ENCODE peak calls at places on chromosomes 3 and 15, in ten cellular contexts. One of them, this sample, is unnamed.

GRCh38 chr15:80467311-80467714 is 63.1 kb downstream of the ARNT2 start:
- DNase-seq in HS-5: no peak
- DNase-seq in GF-D8: no peak
- DNase-seq in HT-29: peak
- DNase-seq in IMR-90: no peak
- DNase-seq in AG20443: no peak
- DNase-seq in cardiac muscle cell: peak
- DNase-seq in LoVo: no peak
- DNase-seq in A549: no peak
- DNase-seq in activated naive CD4-positive, alpha-beta T cell: no peak
- DNase-seq in this sample: no peak

GRCh38 chr15:79427781-79428598 is 4.1 kb upstream of the MINAR1 start:
- DNase-seq in HS-5: no peak
- DNase-seq in GF-D8: no peak
- DNase-seq in HT-29: no peak
- DNase-seq in IMR-90: no peak
- DNase-seq in AG20443: no peak
- DNase-seq in cardiac muscle cell: no peak
- DNase-seq in LoVo: no peak
- DNase-seq in A549: no peak
- DNase-seq in activated naive CD4-positive, alpha-beta T cell: no peak
- DNase-seq in this sample: no peak

GRCh38 chr15:36284911-36285310 is 294.5 kb upstream of the CDIN1 start:
- DNase-seq in HS-5: no peak
- DNase-seq in GF-D8: no peak
- DNase-seq in HT-29: no peak
- DNase-seq in IMR-90: no peak
- DNase-seq in AG20443: peak
- DNase-seq in cardiac muscle cell: no peak
- DNase-seq in LoVo: no peak
- DNase-seq in A549: no peak
- DNase-seq in activated naive CD4-positive, alpha-beta T cell: no peak
- DNase-seq in this sample: no peak

GRCh38 chr3:189822726-189823125 is 191.5 kb downstream of the TP63 start:
- DNase-seq in HS-5: no peak
- DNase-seq in GF-D8: no peak
- DNase-seq in HT-29: no peak
- DNase-seq in IMR-90: no peak
- DNase-seq in AG20443: no peak
- DNase-seq in cardiac muscle cell: no peak
- DNase-seq in LoVo: no peak
- DNase-seq in A549: no peak
- DNase-seq in activated naive CD4-positive, alpha-beta T cell: no peak
- DNase-seq in this sample: no peak

GRCh38 chr15:69543681-69544080 is 91.1 kb downstream of the RPLP1 start:
- DNase-seq in HS-5: no peak
- DNase-seq in GF-D8: no peak
- DNase-seq in HT-29: no peak
- DNase-seq in IMR-90: no peak
- DNase-seq in AG20443: no peak
- DNase-seq in cardiac muscle cell: no peak
- DNase-seq in LoVo: no peak
- DNase-seq in A549: no peak
- DNase-seq in activated naive CD4-positive, alpha-beta T cell: no peak
- DNase-seq in this sample: no peak

GRCh38 chr3:125033135-125033534 is 22.7 kb downstream of the HEG1 start:
- DNase-seq in HS-5: no peak
- DNase-seq in GF-D8: no peak
- DNase-seq in HT-29: no peak
- DNase-seq in IMR-90: no peak
- DNase-seq in AG20443: no peak
- DNase-seq in cardiac muscle cell: no peak
- DNase-seq in LoVo: no peak
- DNase-seq in A549: no peak
- DNase-seq in activated naive CD4-positive, alpha-beta T cell: no peak
- DNase-seq in this sample: no peak

GRCh38 chr3:141181819-141182218 is 49.8 kb upstream of the PXYLP1 start:
- DNase-seq in HS-5: no peak
- DNase-seq in GF-D8: no peak
- DNase-seq in HT-29: no peak
- DNase-seq in IMR-90: no peak
- DNase-seq in AG20443: no peak
- DNase-seq in cardiac muscle cell: no peak
- DNase-seq in LoVo: no peak
- DNase-seq in A549: no peak
- DNase-seq in activated naive CD4-positive, alpha-beta T cell: no peak
- DNase-seq in this sample: no peak

GRCh38 chr3:166446986-166447385 is 609.8 kb upstream of the BCHE start:
- DNase-seq in HS-5: no peak
- DNase-seq in GF-D8: no peak
- DNase-seq in HT-29: no peak
- DNase-seq in IMR-90: peak
- DNase-seq in AG20443: no peak
- DNase-seq in cardiac muscle cell: no peak
- DNase-seq in LoVo: no peak
- DNase-seq in A549: no peak
- DNase-seq in activated naive CD4-positive, alpha-beta T cell: no peak
- DNase-seq in this sample: no peak

GRCh38 chr3:105502333-105502732 is 135.6 kb downstream of the ALCAM start:
- DNase-seq in HS-5: no peak
- DNase-seq in GF-D8: no peak
- DNase-seq in HT-29: no peak
- DNase-seq in IMR-90: no peak
- DNase-seq in AG20443: no peak
- DNase-seq in cardiac muscle cell: no peak
- DNase-seq in LoVo: no peak
- DNase-seq in A549: no peak
- DNase-seq in activated naive CD4-positive, alpha-beta T cell: no peak
- DNase-seq in this sample: no peak

GRCh38 chr3:10437272-10437994 is 68.0 kb downstream of the ATP2B2 start:
- DNase-seq in HS-5: no peak
- DNase-seq in GF-D8: no peak
- DNase-seq in HT-29: no peak
- DNase-seq in IMR-90: peak
- DNase-seq in AG20443: peak
- DNase-seq in cardiac muscle cell: no peak
- DNase-seq in LoVo: no peak
- DNase-seq in A549: no peak
- DNase-seq in activated naive CD4-positive, alpha-beta T cell: peak
- DNase-seq in this sample: no peak

GRCh38 chr3:44104668-44105321 is 136.9 kb upstream of the TOPAZ1 start:
- DNase-seq in HS-5: peak
- DNase-seq in GF-D8: no peak
- DNase-seq in HT-29: peak
- DNase-seq in IMR-90: peak
- DNase-seq in AG20443: peak
- DNase-seq in cardiac muscle cell: no peak
- DNase-seq in LoVo: peak
- DNase-seq in A549: peak
- DNase-seq in activated naive CD4-positive, alpha-beta T cell: no peak
- DNase-seq in this sample: peak

GRCh38 chr3:123044981-123045763 is 17.6 kb upstream of the SEMA5B start:
- DNase-seq in HS-5: no peak
- DNase-seq in GF-D8: no peak
- DNase-seq in HT-29: no peak
- DNase-seq in IMR-90: no peak
- DNase-seq in AG20443: no peak
- DNase-seq in cardiac muscle cell: no peak
- DNase-seq in LoVo: no peak
- DNase-seq in A549: no peak
- DNase-seq in activated naive CD4-positive, alpha-beta T cell: no peak
- DNase-seq in this sample: no peak

GRCh38 chr15:32823750-32824149 is 105.9 kb downstream of the GREM1 start:
- DNase-seq in HS-5: no peak
- DNase-seq in GF-D8: no peak
- DNase-seq in HT-29: no peak
- DNase-seq in IMR-90: no peak
- DNase-seq in AG20443: no peak
- DNase-seq in cardiac muscle cell: no peak
- DNase-seq in LoVo: no peak
- DNase-seq in A549: no peak
- DNase-seq in activated naive CD4-positive, alpha-beta T cell: no peak
- DNase-seq in this sample: no peak

GRCh38 chr3:4703054-4703480 is 209.9 kb downstream of the ITPR1 start:
- DNase-seq in HS-5: no peak
- DNase-seq in GF-D8: no peak
- DNase-seq in HT-29: no peak
- DNase-seq in IMR-90: peak
- DNase-seq in AG20443: no peak
- DNase-seq in cardiac muscle cell: no peak
- DNase-seq in LoVo: no peak
- DNase-seq in A549: no peak
- DNase-seq in activated naive CD4-positive, alpha-beta T cell: no peak
- DNase-seq in this sample: no peak

GRCh38 chr15:63879211-63879610 is 45.5 kb upstream of the HERC1 start:
- DNase-seq in HS-5: no peak
- DNase-seq in GF-D8: no peak
- DNase-seq in HT-29: no peak
- DNase-seq in IMR-90: no peak
- DNase-seq in AG20443: no peak
- DNase-seq in cardiac muscle cell: no peak
- DNase-seq in LoVo: no peak
- DNase-seq in A549: no peak
- DNase-seq in activated naive CD4-positive, alpha-beta T cell: no peak
- DNase-seq in this sample: no peak

GRCh38 chr15:28974142-28974541 is 88.4 kb downstream of the APBA2 start:
- DNase-seq in HS-5: no peak
- DNase-seq in GF-D8: no peak
- DNase-seq in HT-29: no peak
- DNase-seq in IMR-90: no peak
- DNase-seq in AG20443: no peak
- DNase-seq in cardiac muscle cell: no peak
- DNase-seq in LoVo: no peak
- DNase-seq in A549: no peak
- DNase-seq in activated naive CD4-positive, alpha-beta T cell: peak
- DNase-seq in this sample: no peak

GRCh38 chr3:188947983-188948657 is 223.7 kb upstream of the TPRG1 start:
- DNase-seq in HS-5: no peak
- DNase-seq in GF-D8: no peak
- DNase-seq in HT-29: peak
- DNase-seq in IMR-90: peak
- DNase-seq in AG20443: peak
- DNase-seq in cardiac muscle cell: peak
- DNase-seq in LoVo: peak
- DNase-seq in A549: peak
- DNase-seq in activated naive CD4-positive, alpha-beta T cell: no peak
- DNase-seq in this sample: peak

GRCh38 chr15:52020253-52021085 is 1.4 kb downstream of the MAPK6 start:
- DNase-seq in HS-5: no peak
- DNase-seq in GF-D8: no peak
- DNase-seq in HT-29: peak
- DNase-seq in IMR-90: peak
- DNase-seq in AG20443: no peak
- DNase-seq in cardiac muscle cell: no peak
- DNase-seq in LoVo: no peak
- DNase-seq in A549: no peak
- DNase-seq in activated naive CD4-positive, alpha-beta T cell: no peak
- DNase-seq in this sample: no peak

GRCh38 chr3:119245778-119246177 is 5.1 kb upstream of the B4GALT4 start:
- DNase-seq in HS-5: no peak
- DNase-seq in GF-D8: no peak
- DNase-seq in HT-29: peak
- DNase-seq in IMR-90: no peak
- DNase-seq in AG20443: no peak
- DNase-seq in cardiac muscle cell: peak
- DNase-seq in LoVo: no peak
- DNase-seq in A549: no peak
- DNase-seq in activated naive CD4-positive, alpha-beta T cell: no peak
- DNase-seq in this sample: no peak

GRCh38 chr15:43376017-43376705 is 5.3 kb downstream of the TUBGCP4 start:
- DNase-seq in HS-5: no peak
- DNase-seq in GF-D8: no peak
- DNase-seq in HT-29: peak
- DNase-seq in IMR-90: peak
- DNase-seq in AG20443: peak
- DNase-seq in cardiac muscle cell: peak
- DNase-seq in LoVo: peak
- DNase-seq in A549: peak
- DNase-seq in activated naive CD4-positive, alpha-beta T cell: no peak
- DNase-seq in this sample: peak

GRCh38 chr15:62848631-62849050 is 193.9 kb upstream of the TPM1 start:
- DNase-seq in HS-5: no peak
- DNase-seq in GF-D8: no peak
- DNase-seq in HT-29: no peak
- DNase-seq in IMR-90: peak
- DNase-seq in AG20443: peak
- DNase-seq in cardiac muscle cell: no peak
- DNase-seq in LoVo: no peak
- DNase-seq in A549: peak
- DNase-seq in activated naive CD4-positive, alpha-beta T cell: no peak
- DNase-seq in this sample: no peak

GRCh38 chr3:141485578-141486415 is 1.0 kb upstream of the RASA2 start:
- DNase-seq in HS-5: peak
- DNase-seq in GF-D8: peak
- DNase-seq in HT-29: peak
- DNase-seq in IMR-90: peak
- DNase-seq in AG20443: peak
- DNase-seq in cardiac muscle cell: no peak
- DNase-seq in LoVo: peak
- DNase-seq in A549: peak
- DNase-seq in activated naive CD4-positive, alpha-beta T cell: no peak
- DNase-seq in this sample: peak

GRCh38 chr3:185176756-185177359 is 24.0 kb upstream of the C3orf70 start:
- DNase-seq in HS-5: no peak
- DNase-seq in GF-D8: no peak
- DNase-seq in HT-29: peak
- DNase-seq in IMR-90: peak
- DNase-seq in AG20443: peak
- DNase-seq in cardiac muscle cell: peak
- DNase-seq in LoVo: peak
- DNase-seq in A549: peak
- DNase-seq in activated naive CD4-positive, alpha-beta T cell: no peak
- DNase-seq in this sample: peak

GRCh38 chr3:140468407-140468806 is 209.5 kb upstream of the TRIM42 start:
- DNase-seq in HS-5: no peak
- DNase-seq in GF-D8: no peak
- DNase-seq in HT-29: no peak
- DNase-seq in IMR-90: no peak
- DNase-seq in AG20443: no peak
- DNase-seq in cardiac muscle cell: no peak
- DNase-seq in LoVo: no peak
- DNase-seq in A549: no peak
- DNase-seq in activated naive CD4-positive, alpha-beta T cell: no peak
- DNase-seq in this sample: no peak

GRCh38 chr15:60590935-60591490 is 112.1 kb upstream of the ICE2 start:
- DNase-seq in HS-5: no peak
- DNase-seq in GF-D8: no peak
- DNase-seq in HT-29: peak
- DNase-seq in IMR-90: peak
- DNase-seq in AG20443: peak
- DNase-seq in cardiac muscle cell: peak
- DNase-seq in LoVo: peak
- DNase-seq in A549: peak
- DNase-seq in activated naive CD4-positive, alpha-beta T cell: peak
- DNase-seq in this sample: no peak

GRCh38 chr15:29970402-29970695 is 112.4 kb upstream of the GOLGA8J start:
- DNase-seq in HS-5: no peak
- DNase-seq in GF-D8: no peak
- DNase-seq in HT-29: no peak
- DNase-seq in IMR-90: no peak
- DNase-seq in AG20443: no peak
- DNase-seq in cardiac muscle cell: no peak
- DNase-seq in LoVo: no peak
- DNase-seq in A549: peak
- DNase-seq in activated naive CD4-positive, alpha-beta T cell: no peak
- DNase-seq in this sample: no peak

GRCh38 chr3:196422976-196423781 is 9.0 kb downstream of the UBXN7 start:
- DNase-seq in HS-5: no peak
- DNase-seq in GF-D8: no peak
- DNase-seq in HT-29: peak
- DNase-seq in IMR-90: no peak
- DNase-seq in AG20443: no peak
- DNase-seq in cardiac muscle cell: peak
- DNase-seq in LoVo: no peak
- DNase-seq in A549: no peak
- DNase-seq in activated naive CD4-positive, alpha-beta T cell: no peak
- DNase-seq in this sample: no peak